ENCODE peak calls at places on chromosomes 2 and 18, in four cellular contexts. L is midbrain; D is stimulated activated CD4-positive, alpha-beta T cell treated with anti-CD3 and anti-CD28 coated beads, Interleukin-2, amount 100 ng/mL, for 48 hours; O is fibroblast of the aortic adventitia. B is an unnamed sample.

GRCh38 chr2:190578158-190579057 is 43.9 kb upstream of the NEMP2 start:
- DNase-seq in D (no peak), O (peak), L (no peak), B (peak)

GRCh38 chr18:5510109-5510846 is 33.5 kb downstream of the EPB41L3 start:
- DNase-seq in O (no peak), D (no peak), L (no peak), B (no peak)

GRCh38 chr2:241942416-241943208 is 73.1 kb downstream of the RTP5 start:
- DNase-seq in D (no peak), L (no peak), O (no peak), B (no peak)

GRCh38 chr2:50840346-50841124 is 191.4 kb downstream of the NRXN1 start:
- DNase-seq in O (no peak), D (no peak), L (no peak), B (no peak)

GRCh38 chr2:72859831-72860262 is 27.4 kb upstream of the SPR start:
- DNase-seq in D (peak), L (peak), O (peak), B (no peak)

GRCh38 chr2:196263181-196263747 is 91.9 kb upstream of the STK17B start:
- DNase-seq in O (no peak), D (no peak), L (peak), B (peak)

GRCh38 chr2:115160523-115161521 is 718.4 kb downstream of the DPP10 start:
- DNase-seq in L (peak), D (no peak), O (no peak), B (peak)

GRCh38 chr2:48423376-48423775 is 106.6 kb upstream of the STON1 start:
- DNase-seq in O (peak), L (no peak), D (no peak), B (no peak)

GRCh38 chr2:47323009-47323821 is 79.7 kb upstream of the MSH2 start:
- DNase-seq in L (peak), O (peak), D (peak), B (peak)

GRCh38 chr2:198930170-198930569 is 527.6 kb downstream of the SATB2 start:
- DNase-seq in L (no peak), O (peak), D (no peak), B (no peak)

GRCh38 chr2:73106791-73107190 is 6.0 kb downstream of the RAB11FIP5 start:
- DNase-seq in D (no peak), O (no peak), L (no peak), B (no peak)

GRCh38 chr2:176081993-176082884 is 1.5 kb downstream of the EVX2 start:
- DNase-seq in D (no peak), O (no peak), L (no peak), B (no peak)

GRCh38 chr2:25309402-25309801 is 32.3 kb downstream of the DNMT3A start:
- DNase-seq in L (peak), D (peak), O (peak), B (peak)

GRCh38 chr2:201807452-201807980 is 1.2 kb downstream of the CDK15 start:
- DNase-seq in L (no peak), D (no peak), O (peak), B (no peak)

GRCh38 chr18:62126776-62127175 is 60.1 kb downstream of the PIGN start:
- DNase-seq in L (no peak), O (no peak), D (no peak), B (no peak)

GRCh38 chr2:234444888-234445287 is 52.0 kb downstream of the ARL4C start:
- DNase-seq in D (no peak), O (peak), L (no peak), B (no peak)

GRCh38 chr2:61238221-61238620 is 76.2 kb downstream of the C2orf74 start:
- DNase-seq in D (no peak), O (no peak), L (no peak), B (no peak)

GRCh38 chr2:222088561-222088960 is 210.2 kb downstream of the PAX3 start:
- DNase-seq in L (no peak), O (no peak), D (no peak), B (no peak)

GRCh38 chr2:165469417-165469816 is at the start of gene CSRNP3:
- DNase-seq in D (no peak), L (peak), O (peak), B (no peak)

GRCh38 chr2:230455005-230455684 is 39.1 kb downstream of the SP100 start:
- DNase-seq in L (no peak), O (no peak), D (no peak), B (no peak)

GRCh38 chr2:111628221-111628620 is 255.8 kb downstream of the ANAPC1 start:
- DNase-seq in L (no peak), D (no peak), O (no peak), B (no peak)

GRCh38 chr18:79513381-79514081 is 117.8 kb downstream of the NFATC1 start:
- DNase-seq in L (no peak), D (no peak), O (no peak), B (no peak)

GRCh38 chr18:78296152-78296551 is 683.5 kb upstream of the SALL3 start:
- DNase-seq in D (no peak), L (no peak), O (no peak), B (no peak)

GRCh38 chr2:133421516-133422324 is 146.5 kb downstream of the NCKAP5 start:
- DNase-seq in L (no peak), O (peak), D (no peak), B (no peak)

GRCh38 chr2:229910832-229911412 is 10.9 kb downstream of the TRIP12 start:
- DNase-seq in O (peak), L (no peak), D (no peak), B (no peak)

GRCh38 chr2:173909846-173910245 is 55.3 kb downstream of the SP3 start:
- DNase-seq in D (no peak), L (no peak), O (peak), B (no peak)

GRCh38 chr2:88638743-88639142 is 11.5 kb upstream of the EIF2AK3 start:
- DNase-seq in L (no peak), D (no peak), O (peak), B (no peak)

GRCh38 chr2:171480908-171481307 is 41.4 kb upstream of the CYBRD1 start:
- DNase-seq in D (no peak), O (no peak), L (no peak), B (no peak)

GRCh38 chr2:31886700-31887099 is 124.1 kb downstream of the MEMO1 start:
- DNase-seq in O (no peak), L (no peak), D (no peak), B (no peak)

GRCh38 chr2:212968284-212969081 is 182.9 kb downstream of the IKZF2 start:
- DNase-seq in O (no peak), L (no peak), D (no peak), B (no peak)

GRCh38 chr2:55926246-55926645 is 2.7 kb upstream of the EFEMP1 start:
- DNase-seq in O (no peak), D (no peak), L (no peak), B (no peak)

GRCh38 chr2:152782171-152782570 is 63.8 kb downstream of the ARL6IP6 start:
- DNase-seq in O (no peak), L (no peak), D (no peak), B (no peak)

GRCh38 chr2:159484537-159484936 is 131.8 kb downstream of the BAZ2B start:
- DNase-seq in D (no peak), O (no peak), L (no peak), B (no peak)

GRCh38 chr18:50268022-50268747 is 1.9 kb upstream of the CFAP53 start:
- DNase-seq in L (peak), O (peak), D (peak), B (no peak)

GRCh38 chr2:109171444-109172334 is 42.7 kb downstream of the SH3RF3 start:
- DNase-seq in O (peak), L (no peak), D (no peak), B (peak)

GRCh38 chr2:25672500-25673169 is 742 bp downstream of the DTNB start:
- DNase-seq in L (peak), O (peak), D (peak), B (no peak)

GRCh38 chr2:45988879-45989278 is 308.3 kb upstream of the EPAS1 start:
- DNase-seq in L (no peak), O (no peak), D (no peak), B (no peak)

GRCh38 chr2:109148347-109148746 is 19.3 kb downstream of the SH3RF3 start:
- DNase-seq in D (no peak), O (peak), L (no peak), B (no peak)

GRCh38 chr2:238471-239268 is 25.2 kb downstream of the SH3YL1 start:
- DNase-seq in O (no peak), L (peak), D (no peak), B (no peak)